ENCODE peak calls at places on chromosomes 13 and 19, in six cellular contexts. One of them, this sample, is unnamed.
A peak's percentile ranks its signal among the peaks of the same experiment; 100 is the strongest.

GRCh38 chr19:4154571-4155312 is 1.3 kb downstream of the CREB3L3 start:
- DNase-seq in mesenchymal stem cell: no peak
- DNase-seq in neuronal stem cell: no peak
- DNase-seq in H9: no peak
- DNase-seq in H1: no peak
- DNase-seq in IMR-90: no peak
- DNase-seq in this sample: no peak

GRCh38 chr13:44303681-44304432 is 69.8 kb upstream of the SERP2 start:
- DNase-seq in mesenchymal stem cell: no peak
- DNase-seq in H1: no peak
- DNase-seq in H9: no peak
- DNase-seq in IMR-90: no peak
- DNase-seq in neuronal stem cell: no peak
- DNase-seq in this sample: no peak

GRCh38 chr13:82480415-82480814 is 1401.9 kb downstream of the SLITRK1 start:
- DNase-seq in mesenchymal stem cell: no peak
- DNase-seq in neuronal stem cell: no peak
- DNase-seq in H1: no peak
- DNase-seq in IMR-90: no peak
- DNase-seq in H9: no peak
- DNase-seq in this sample: no peak

GRCh38 chr13:48769107-48769704 is 115.5 kb downstream of the CYSLTR2 start:
- DNase-seq in mesenchymal stem cell: peak; percentile 89
- DNase-seq in neuronal stem cell: peak; percentile 82
- DNase-seq in IMR-90: peak; percentile 91
- DNase-seq in H1: peak; percentile 93
- DNase-seq in H9: peak; percentile 82
- DNase-seq in this sample: peak; percentile 84

GRCh38 chr19:55269299-55269698 is 10.5 kb upstream of the PPP6R1 start:
- DNase-seq in IMR-90: no peak
- DNase-seq in mesenchymal stem cell: no peak
- DNase-seq in neuronal stem cell: no peak
- DNase-seq in H9: no peak
- DNase-seq in H1: no peak
- DNase-seq in this sample: no peak

GRCh38 chr19:35459414-35460082 is 11.5 kb downstream of the FFAR2 start:
- DNase-seq in neuronal stem cell: no peak
- DNase-seq in H1: no peak
- DNase-seq in mesenchymal stem cell: peak; percentile 64
- DNase-seq in IMR-90: no peak
- DNase-seq in H9: no peak
- DNase-seq in this sample: no peak

GRCh38 chr19:47608074-47608907 is 643 bp upstream of the BICRA start:
- DNase-seq in H1: peak; percentile 97
- DNase-seq in neuronal stem cell: peak; percentile 95
- DNase-seq in IMR-90: peak; percentile 90
- DNase-seq in mesenchymal stem cell: peak; percentile 94
- DNase-seq in H9: peak; percentile 93
- DNase-seq in this sample: peak; percentile 96

GRCh38 chr19:45716314-45717130 is 14.2 kb downstream of the FBXO46 start:
- DNase-seq in H1: no peak
- DNase-seq in mesenchymal stem cell: peak; percentile 35
- DNase-seq in IMR-90: no peak
- DNase-seq in neuronal stem cell: no peak
- DNase-seq in H9: no peak
- DNase-seq in this sample: peak; percentile 60

GRCh38 chr19:58394821-58395219 is 636 bp upstream of the RNF225 start:
- DNase-seq in H9: no peak
- DNase-seq in IMR-90: no peak
- DNase-seq in H1: peak; percentile 52
- DNase-seq in mesenchymal stem cell: no peak
- DNase-seq in neuronal stem cell: no peak
- DNase-seq in this sample: no peak

GRCh38 chr19:55620951-55621672 is 3.3 kb downstream of the ZNF784 start:
- DNase-seq in IMR-90: no peak
- DNase-seq in mesenchymal stem cell: no peak
- DNase-seq in neuronal stem cell: no peak
- DNase-seq in H9: no peak
- DNase-seq in H1: no peak
- DNase-seq in this sample: no peak

GRCh38 chr13:71865858-71866172 is 1.2 kb downstream of the DACH1 start:
- DNase-seq in neuronal stem cell: no peak
- DNase-seq in H1: no peak
- DNase-seq in H9: peak; percentile 36
- DNase-seq in IMR-90: no peak
- DNase-seq in mesenchymal stem cell: peak; percentile 43
- DNase-seq in this sample: no peak

GRCh38 chr19:53662209-53662608 is 30.4 kb downstream of the DPRX start:
- DNase-seq in neuronal stem cell: no peak
- DNase-seq in H1: no peak
- DNase-seq in mesenchymal stem cell: no peak
- DNase-seq in IMR-90: no peak
- DNase-seq in H9: no peak
- DNase-seq in this sample: peak; percentile 32

GRCh38 chr13:98466634-98467236 is 110.2 kb downstream of the STK24 start:
- DNase-seq in neuronal stem cell: no peak
- DNase-seq in H9: peak; percentile 77
- DNase-seq in mesenchymal stem cell: peak; percentile 72
- DNase-seq in H1: peak; percentile 94
- DNase-seq in IMR-90: peak; percentile 55
- DNase-seq in this sample: peak; percentile 67

GRCh38 chr13:20303636-20304035 is 71.5 kb upstream of the GJB6 start:
- DNase-seq in IMR-90: no peak
- DNase-seq in H1: no peak
- DNase-seq in mesenchymal stem cell: peak; percentile 4
- DNase-seq in neuronal stem cell: no peak
- DNase-seq in H9: no peak
- DNase-seq in this sample: peak; percentile 79

GRCh38 chr19:42114412-42114811 is 17.8 kb downstream of the POU2F2 start:
- DNase-seq in IMR-90: no peak
- DNase-seq in H1: no peak
- DNase-seq in H9: peak; percentile 55
- DNase-seq in mesenchymal stem cell: peak; percentile 64
- DNase-seq in neuronal stem cell: no peak
- DNase-seq in this sample: no peak

GRCh38 chr19:10315335-10316214 is at the start of gene FDX2:
- DNase-seq in neuronal stem cell: peak; percentile 86
- DNase-seq in H1: peak; percentile 97
- DNase-seq in IMR-90: peak; percentile 67
- DNase-seq in mesenchymal stem cell: peak; percentile 86
- DNase-seq in H9: peak; percentile 93
- DNase-seq in this sample: peak; percentile 85

GRCh38 chr13:76596216-76596615 is 290.0 kb downstream of the KCTD12 start:
- DNase-seq in neuronal stem cell: no peak
- DNase-seq in H1: no peak
- DNase-seq in IMR-90: no peak
- DNase-seq in H9: no peak
- DNase-seq in mesenchymal stem cell: no peak
- DNase-seq in this sample: peak; percentile 9

GRCh38 chr19:38228491-38229439 is 4.7 kb upstream of the DPF1 start:
- DNase-seq in IMR-90: no peak
- DNase-seq in neuronal stem cell: no peak
- DNase-seq in H9: peak; percentile 64
- DNase-seq in H1: peak; percentile 78
- DNase-seq in mesenchymal stem cell: no peak
- DNase-seq in this sample: no peak

DNA sequence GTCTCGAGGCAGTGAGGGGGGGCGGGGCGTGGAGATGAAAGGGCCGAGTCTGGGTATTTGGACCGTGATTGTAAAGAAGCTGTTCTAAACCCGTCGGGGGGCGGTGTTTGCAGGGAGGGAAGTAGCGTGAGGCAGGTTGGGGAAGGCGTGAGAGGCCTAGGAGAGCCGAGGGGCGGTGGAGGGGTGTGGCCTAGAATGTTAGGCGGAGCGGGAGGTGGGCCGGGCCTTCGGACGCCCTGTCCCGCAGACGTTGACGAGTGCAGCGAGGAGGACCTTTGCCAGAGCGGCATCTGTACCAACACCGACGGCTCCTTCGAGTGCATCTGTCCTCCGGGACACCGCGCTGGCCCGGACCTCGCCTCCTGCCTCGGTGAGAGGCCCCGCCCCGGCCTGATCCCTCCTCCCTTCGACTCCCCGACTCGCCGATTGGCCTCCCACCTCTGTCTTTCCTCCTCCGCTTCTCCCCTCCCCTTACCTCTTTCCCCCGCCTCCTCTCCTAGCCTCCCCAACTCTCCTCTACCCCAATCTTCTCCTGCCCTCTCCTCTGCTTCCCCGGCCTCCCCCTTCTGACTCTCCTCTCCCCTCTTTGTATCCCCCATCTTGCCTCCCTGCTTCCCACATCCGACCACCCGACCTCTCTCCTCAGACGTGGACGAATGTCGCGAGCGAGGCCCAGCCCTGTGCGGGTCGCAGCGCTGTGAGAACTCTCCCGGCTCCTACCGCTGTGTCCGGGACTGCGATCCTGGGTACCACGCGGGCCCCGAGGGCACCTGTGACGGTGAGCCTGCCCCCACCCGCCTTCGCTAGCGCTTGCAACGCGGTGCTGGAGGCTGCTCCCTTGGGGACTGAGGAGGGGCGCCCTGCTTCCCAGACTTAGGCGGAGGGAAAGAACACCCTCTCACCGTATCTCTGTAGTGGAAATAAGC is 12.8 kb downstream of the LTBP4 start:
- DNase-seq in mesenchymal stem cell: peak; percentile 95
- DNase-seq in neuronal stem cell: no peak
- DNase-seq in H1: peak; percentile 88
- DNase-seq in H9: peak; percentile 92
- DNase-seq in IMR-90: peak; percentile 72
- DNase-seq in this sample: peak; percentile 29
- H3K4ac ChIP-seq in mesenchymal stem cell: peak overlapping the region; percentile 64
- H3K4ac ChIP-seq in neuronal stem cell: peak overlapping the region; percentile 99
- H3K4ac ChIP-seq in H1: peak overlapping the region; percentile 64
- H3K4ac ChIP-seq in H9: no peak overlapping the region
- H3K4ac ChIP-seq in IMR-90: peak overlapping the region; percentile 89
- H3K4ac ChIP-seq in this sample: peak overlapping the region; percentile 41

GRCh38 chr19:44212250-44212864 is at the start of gene ZNF227:
- DNase-seq in H9: peak; percentile 94
- DNase-seq in neuronal stem cell: peak; percentile 88
- DNase-seq in H1: peak; percentile 84
- DNase-seq in IMR-90: peak; percentile 97
- DNase-seq in mesenchymal stem cell: peak; percentile 97
- DNase-seq in this sample: peak; percentile 87

GRCh38 chr19:44207126-44207803 is 5.1 kb upstream of the ZNF227 start:
- DNase-seq in H9: peak; percentile 90
- DNase-seq in IMR-90: peak; percentile 93
- DNase-seq in mesenchymal stem cell: peak; percentile 94
- DNase-seq in H1: peak; percentile 80
- DNase-seq in neuronal stem cell: peak; percentile 77
- DNase-seq in this sample: peak; percentile 72

GRCh38 chr19:44212865-44213346 is 574 bp downstream of the ZNF227 start:
- DNase-seq in mesenchymal stem cell: peak; percentile 65
- DNase-seq in H1: no peak
- DNase-seq in neuronal stem cell: no peak
- DNase-seq in IMR-90: peak; percentile 55
- DNase-seq in H9: no peak
- DNase-seq in this sample: no peak
- H4K91ac ChIP-seq in mesenchymal stem cell: no peak overlapping the region
- H4K91ac ChIP-seq in H1: no peak overlapping the region
- H4K91ac ChIP-seq in neuronal stem cell: no peak overlapping the region
- H4K91ac ChIP-seq in IMR-90: peak overlapping the region; percentile 61
- H4K91ac ChIP-seq in H9: no peak overlapping the region
- H4K91ac ChIP-seq in this sample: no peak overlapping the region

GRCh38 chr19:51927859-51928258 is 587 bp downstream of the ZNF613 start:
- DNase-seq in IMR-90: no peak
- DNase-seq in neuronal stem cell: no peak
- DNase-seq in mesenchymal stem cell: no peak
- DNase-seq in H9: no peak
- DNase-seq in H1: no peak
- DNase-seq in this sample: no peak
- H3K4ac ChIP-seq in IMR-90: peak overlapping the region; percentile 73
- H3K4ac ChIP-seq in neuronal stem cell: no peak overlapping the region
- H3K4ac ChIP-seq in mesenchymal stem cell: no peak overlapping the region
- H3K4ac ChIP-seq in H9: no peak overlapping the region
- H3K4ac ChIP-seq in H1: no peak overlapping the region
- H3K4ac ChIP-seq in this sample: peak overlapping the region; percentile 70

DNA sequence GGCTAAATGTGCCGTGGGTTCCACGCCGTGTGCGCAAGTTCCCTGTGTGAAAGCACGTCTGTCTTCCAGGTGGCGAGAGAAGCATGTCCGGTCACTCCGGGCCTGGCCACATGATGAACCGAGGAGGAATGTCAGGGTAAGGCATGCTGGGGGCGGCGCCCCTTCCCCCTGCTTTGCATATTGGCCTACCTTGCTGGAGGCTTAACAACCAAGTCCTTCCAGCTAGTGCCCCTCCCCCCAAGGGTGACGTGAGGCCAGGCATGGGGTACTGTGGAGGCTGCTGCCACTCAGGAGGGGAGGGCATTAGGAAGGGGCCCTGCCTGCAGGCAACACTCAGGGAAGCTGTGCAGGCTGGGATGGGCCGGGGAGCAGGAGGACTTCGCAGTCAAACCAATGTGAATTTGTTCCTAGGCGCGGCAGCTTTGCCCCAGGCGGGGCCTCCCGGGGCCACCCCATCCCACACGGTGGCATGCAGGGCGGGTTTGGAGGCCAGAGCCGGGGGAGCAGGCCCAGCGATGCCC is 12.5 kb downstream of the MICOS13 start:
- DNase-seq in H1: peak; percentile 63
- DNase-seq in neuronal stem cell: no peak
- DNase-seq in H9: peak; percentile 87
- DNase-seq in IMR-90: no peak
- DNase-seq in mesenchymal stem cell: no peak
- DNase-seq in this sample: peak; percentile 95
- H4K91ac ChIP-seq in H1: no peak overlapping the region
- H4K91ac ChIP-seq in neuronal stem cell: no peak overlapping the region
- H4K91ac ChIP-seq in H9: no peak overlapping the region
- H4K91ac ChIP-seq in IMR-90: no peak overlapping the region
- H4K91ac ChIP-seq in mesenchymal stem cell: no peak overlapping the region
- H4K91ac ChIP-seq in this sample: no peak overlapping the region

This sample was measured in trophoblast cell.